ENCODE peak calls at places on chromosomes 6 and 20, in five cellular contexts. One of them, this sample, is unnamed.
A peak's percentile ranks its signal among the peaks of the same experiment; 100 is the strongest.

GRCh38 chr20:63501818-63502670 is 3.2 kb upstream of the EEF1A2 start:
- DNase-seq in stimulated activated naive B cell treated with anti-CD40 and anti-IgM and Interleukin-4, amounts not matched to agents 10 μg/mL and 1 μg/mL and 100 μg/mL, for 72 hours: no peak
- DNase-seq in GM03348: no peak
- DNase-seq in ovary: no peak
- DNase-seq in HFFc6: peak; percentile 12
- DNase-seq in this sample: no peak

GRCh38 chr6:16318538-16318937 is 80.2 kb downstream of the GMPR start:
- DNase-seq in HFFc6: peak; percentile 85
- DNase-seq in ovary: no peak
- DNase-seq in stimulated activated naive B cell treated with anti-CD40 and anti-IgM and Interleukin-4, amounts not matched to agents 10 μg/mL and 1 μg/mL and 100 μg/mL, for 72 hours: no peak
- DNase-seq in GM03348: peak; percentile 83
- DNase-seq in this sample: peak; percentile 14

GRCh38 chr20:57006411-57007170 is 259.9 kb downstream of the BMP7 start:
- DNase-seq in stimulated activated naive B cell treated with anti-CD40 and anti-IgM and Interleukin-4, amounts not matched to agents 10 μg/mL and 1 μg/mL and 100 μg/mL, for 72 hours: no peak
- DNase-seq in HFFc6: no peak
- DNase-seq in GM03348: no peak
- DNase-seq in ovary: no peak
- DNase-seq in this sample: peak; percentile 26

GRCh38 chr6:129133770-129134192 is 250.8 kb downstream of the LAMA2 start:
- DNase-seq in ovary: peak; percentile 39
- DNase-seq in stimulated activated naive B cell treated with anti-CD40 and anti-IgM and Interleukin-4, amounts not matched to agents 10 μg/mL and 1 μg/mL and 100 μg/mL, for 72 hours: no peak
- DNase-seq in GM03348: no peak
- DNase-seq in HFFc6: no peak
- DNase-seq in this sample: no peak

GRCh38 chr20:24768226-24768625 is 180.8 kb upstream of the CST7 start:
- DNase-seq in GM03348: no peak
- DNase-seq in HFFc6: no peak
- DNase-seq in ovary: no peak
- DNase-seq in stimulated activated naive B cell treated with anti-CD40 and anti-IgM and Interleukin-4, amounts not matched to agents 10 μg/mL and 1 μg/mL and 100 μg/mL, for 72 hours: no peak
- DNase-seq in this sample: peak; percentile 62

GRCh38 chr6:142867988-142868818 is 76.8 kb downstream of the HIVEP2 start:
- DNase-seq in stimulated activated naive B cell treated with anti-CD40 and anti-IgM and Interleukin-4, amounts not matched to agents 10 μg/mL and 1 μg/mL and 100 μg/mL, for 72 hours: no peak
- DNase-seq in GM03348: no peak
- DNase-seq in HFFc6: no peak
- DNase-seq in ovary: no peak
- DNase-seq in this sample: peak; percentile 82

GRCh38 chr6:89117285-89118108 is at the start of gene SRSF12:
- DNase-seq in stimulated activated naive B cell treated with anti-CD40 and anti-IgM and Interleukin-4, amounts not matched to agents 10 μg/mL and 1 μg/mL and 100 μg/mL, for 72 hours: peak; percentile 19
- DNase-seq in ovary: peak; percentile 67
- DNase-seq in GM03348: peak; percentile 83
- DNase-seq in HFFc6: no peak
- DNase-seq in this sample: no peak

GRCh38 chr6:69026243-69026642 is 391.2 kb downstream of the ADGRB3 start:
- DNase-seq in ovary: no peak
- DNase-seq in stimulated activated naive B cell treated with anti-CD40 and anti-IgM and Interleukin-4, amounts not matched to agents 10 μg/mL and 1 μg/mL and 100 μg/mL, for 72 hours: no peak
- DNase-seq in HFFc6: no peak
- DNase-seq in GM03348: no peak
- DNase-seq in this sample: no peak

GRCh38 chr6:166900956-166901607 is 55.3 kb downstream of the RNASET2 start:
- DNase-seq in stimulated activated naive B cell treated with anti-CD40 and anti-IgM and Interleukin-4, amounts not matched to agents 10 μg/mL and 1 μg/mL and 100 μg/mL, for 72 hours: no peak
- DNase-seq in ovary: no peak
- DNase-seq in HFFc6: no peak
- DNase-seq in GM03348: no peak
- DNase-seq in this sample: no peak

GRCh38 chr20:32415494-32415893 is 57.4 kb downstream of the ASXL1 start:
- DNase-seq in stimulated activated naive B cell treated with anti-CD40 and anti-IgM and Interleukin-4, amounts not matched to agents 10 μg/mL and 1 μg/mL and 100 μg/mL, for 72 hours: no peak
- DNase-seq in HFFc6: no peak
- DNase-seq in ovary: no peak
- DNase-seq in GM03348: no peak
- DNase-seq in this sample: no peak

GRCh38 chr6:161439093-161439492 is 165.2 kb upstream of the AGPAT4 start:
- DNase-seq in HFFc6: no peak
- DNase-seq in stimulated activated naive B cell treated with anti-CD40 and anti-IgM and Interleukin-4, amounts not matched to agents 10 μg/mL and 1 μg/mL and 100 μg/mL, for 72 hours: no peak
- DNase-seq in ovary: peak; percentile 63
- DNase-seq in GM03348: peak; percentile 91
- DNase-seq in this sample: peak; percentile 93

GRCh38 chr6:14415452-14415851 is 297.9 kb downstream of the CD83 start:
- DNase-seq in HFFc6: no peak
- DNase-seq in ovary: no peak
- DNase-seq in GM03348: no peak
- DNase-seq in stimulated activated naive B cell treated with anti-CD40 and anti-IgM and Interleukin-4, amounts not matched to agents 10 μg/mL and 1 μg/mL and 100 μg/mL, for 72 hours: no peak
- DNase-seq in this sample: no peak

GRCh38 chr6:140314675-140315074 is 940.2 kb upstream of the CITED2 start:
- DNase-seq in stimulated activated naive B cell treated with anti-CD40 and anti-IgM and Interleukin-4, amounts not matched to agents 10 μg/mL and 1 μg/mL and 100 μg/mL, for 72 hours: no peak
- DNase-seq in HFFc6: no peak
- DNase-seq in ovary: no peak
- DNase-seq in GM03348: no peak
- DNase-seq in this sample: no peak

GRCh38 chr6:40674170-40674569 is 87.0 kb upstream of the LRFN2 start:
- DNase-seq in HFFc6: no peak
- DNase-seq in stimulated activated naive B cell treated with anti-CD40 and anti-IgM and Interleukin-4, amounts not matched to agents 10 μg/mL and 1 μg/mL and 100 μg/mL, for 72 hours: no peak
- DNase-seq in GM03348: no peak
- DNase-seq in ovary: no peak
- DNase-seq in this sample: no peak

GRCh38 chr20:31551163-31551562 is 36.9 kb downstream of the HM13 start:
- DNase-seq in stimulated activated naive B cell treated with anti-CD40 and anti-IgM and Interleukin-4, amounts not matched to agents 10 μg/mL and 1 μg/mL and 100 μg/mL, for 72 hours: no peak
- DNase-seq in HFFc6: no peak
- DNase-seq in GM03348: no peak
- DNase-seq in ovary: no peak
- DNase-seq in this sample: no peak

GRCh38 chr20:12063106-12063505 is 145.4 kb downstream of the BTBD3 start:
- DNase-seq in HFFc6: no peak
- DNase-seq in ovary: no peak
- DNase-seq in stimulated activated naive B cell treated with anti-CD40 and anti-IgM and Interleukin-4, amounts not matched to agents 10 μg/mL and 1 μg/mL and 100 μg/mL, for 72 hours: no peak
- DNase-seq in GM03348: no peak
- DNase-seq in this sample: no peak

GRCh38 chr20:41135187-41135887 is 2.0 kb upstream of the PLCG1 start:
- DNase-seq in GM03348: peak; percentile 22
- DNase-seq in stimulated activated naive B cell treated with anti-CD40 and anti-IgM and Interleukin-4, amounts not matched to agents 10 μg/mL and 1 μg/mL and 100 μg/mL, for 72 hours: peak; percentile 35
- DNase-seq in ovary: no peak
- DNase-seq in HFFc6: no peak
- DNase-seq in this sample: no peak

GRCh38 chr6:90083891-90084290 is 189.6 kb downstream of the GJA10 start:
- DNase-seq in HFFc6: no peak
- DNase-seq in ovary: no peak
- DNase-seq in stimulated activated naive B cell treated with anti-CD40 and anti-IgM and Interleukin-4, amounts not matched to agents 10 μg/mL and 1 μg/mL and 100 μg/mL, for 72 hours: peak; percentile 65
- DNase-seq in GM03348: no peak
- DNase-seq in this sample: no peak

GRCh38 chr20:47502801-47503239 is 1.1 kb downstream of the NCOA3 start:
- DNase-seq in ovary: no peak
- DNase-seq in GM03348: peak; percentile 47
- DNase-seq in HFFc6: peak; percentile 33
- DNase-seq in stimulated activated naive B cell treated with anti-CD40 and anti-IgM and Interleukin-4, amounts not matched to agents 10 μg/mL and 1 μg/mL and 100 μg/mL, for 72 hours: no peak
- DNase-seq in this sample: no peak

GRCh38 chr6:158869010-158869603 is 49.9 kb upstream of the EZR start:
- DNase-seq in ovary: no peak
- DNase-seq in stimulated activated naive B cell treated with anti-CD40 and anti-IgM and Interleukin-4, amounts not matched to agents 10 μg/mL and 1 μg/mL and 100 μg/mL, for 72 hours: no peak
- DNase-seq in HFFc6: no peak
- DNase-seq in GM03348: no peak
- DNase-seq in this sample: peak; percentile 67

GRCh38 chr6:155530219-155530834 is 74.7 kb upstream of the NOX3 start:
- DNase-seq in ovary: no peak
- DNase-seq in HFFc6: peak; percentile 51
- DNase-seq in stimulated activated naive B cell treated with anti-CD40 and anti-IgM and Interleukin-4, amounts not matched to agents 10 μg/mL and 1 μg/mL and 100 μg/mL, for 72 hours: no peak
- DNase-seq in GM03348: peak; percentile 63
- DNase-seq in this sample: no peak

GRCh38 chr20:57940376-57940775 is 230.6 kb upstream of the PMEPA1 start:
- DNase-seq in HFFc6: no peak
- DNase-seq in ovary: no peak
- DNase-seq in GM03348: no peak
- DNase-seq in stimulated activated naive B cell treated with anti-CD40 and anti-IgM and Interleukin-4, amounts not matched to agents 10 μg/mL and 1 μg/mL and 100 μg/mL, for 72 hours: no peak
- DNase-seq in this sample: no peak

GRCh38 chr6:37547564-37548061 is 47.9 kb upstream of the CCDC167 start:
- DNase-seq in stimulated activated naive B cell treated with anti-CD40 and anti-IgM and Interleukin-4, amounts not matched to agents 10 μg/mL and 1 μg/mL and 100 μg/mL, for 72 hours: no peak
- DNase-seq in GM03348: no peak
- DNase-seq in HFFc6: peak; percentile 34
- DNase-seq in ovary: no peak
- DNase-seq in this sample: peak; percentile 81

GRCh38 chr6:684831-685636 is 7.9 kb downstream of the EXOC2 start:
- DNase-seq in stimulated activated naive B cell treated with anti-CD40 and anti-IgM and Interleukin-4, amounts not matched to agents 10 μg/mL and 1 μg/mL and 100 μg/mL, for 72 hours: no peak
- DNase-seq in GM03348: peak; percentile 24
- DNase-seq in ovary: no peak
- DNase-seq in HFFc6: peak; percentile 10
- DNase-seq in this sample: peak; percentile 24

GRCh38 chr20:16284385-16285100 is 288.7 kb downstream of the KIF16B start:
- DNase-seq in stimulated activated naive B cell treated with anti-CD40 and anti-IgM and Interleukin-4, amounts not matched to agents 10 μg/mL and 1 μg/mL and 100 μg/mL, for 72 hours: no peak
- DNase-seq in HFFc6: no peak
- DNase-seq in ovary: no peak
- DNase-seq in GM03348: no peak
- DNase-seq in this sample: no peak

GRCh38 chr6:2481307-2481706 is 235.9 kb upstream of the GMDS start:
- DNase-seq in ovary: no peak
- DNase-seq in HFFc6: no peak
- DNase-seq in GM03348: no peak
- DNase-seq in stimulated activated naive B cell treated with anti-CD40 and anti-IgM and Interleukin-4, amounts not matched to agents 10 μg/mL and 1 μg/mL and 100 μg/mL, for 72 hours: no peak
- DNase-seq in this sample: no peak

GRCh38 chr6:88360203-88360797 is 194.2 kb upstream of the CNR1 start:
- DNase-seq in GM03348: peak; percentile 44
- DNase-seq in ovary: no peak
- DNase-seq in stimulated activated naive B cell treated with anti-CD40 and anti-IgM and Interleukin-4, amounts not matched to agents 10 μg/mL and 1 μg/mL and 100 μg/mL, for 72 hours: no peak
- DNase-seq in HFFc6: peak; percentile 28
- DNase-seq in this sample: peak; percentile 74

GRCh38 chr20:62066339-62066982 is 780 bp upstream of the TAF4 start:
- DNase-seq in GM03348: peak; percentile 29
- DNase-seq in stimulated activated naive B cell treated with anti-CD40 and anti-IgM and Interleukin-4, amounts not matched to agents 10 μg/mL and 1 μg/mL and 100 μg/mL, for 72 hours: peak; percentile 27
- DNase-seq in HFFc6: no peak
- DNase-seq in ovary: peak; percentile 68
- DNase-seq in this sample: peak; percentile 8

GRCh38 chr6:30647039-30647801 is at the start of gene C6orf136:
- DNase-seq in GM03348: peak; percentile 89
- DNase-seq in ovary: peak; percentile 80
- DNase-seq in stimulated activated naive B cell treated with anti-CD40 and anti-IgM and Interleukin-4, amounts not matched to agents 10 μg/mL and 1 μg/mL and 100 μg/mL, for 72 hours: peak; percentile 85
- DNase-seq in HFFc6: no peak
- DNase-seq in this sample: peak; percentile 82

GRCh38 chr20:32007787-32008616 is 2.2 kb upstream of the CCM2L start:
- DNase-seq in ovary: no peak
- DNase-seq in HFFc6: no peak
- DNase-seq in stimulated activated naive B cell treated with anti-CD40 and anti-IgM and Interleukin-4, amounts not matched to agents 10 μg/mL and 1 μg/mL and 100 μg/mL, for 72 hours: no peak
- DNase-seq in GM03348: no peak
- DNase-seq in this sample: peak; percentile 63

GRCh38 chr20:49853640-49854039 is 41.0 kb downstream of the SLC9A8 start:
- DNase-seq in HFFc6: peak; percentile 69
- DNase-seq in stimulated activated naive B cell treated with anti-CD40 and anti-IgM and Interleukin-4, amounts not matched to agents 10 μg/mL and 1 μg/mL and 100 μg/mL, for 72 hours: no peak
- DNase-seq in ovary: no peak
- DNase-seq in GM03348: peak; percentile 33
- DNase-seq in this sample: peak; percentile 73

GRCh38 chr6:63351995-63352586 is 32.3 kb upstream of the LGSN start:
- DNase-seq in HFFc6: peak; percentile 68
- DNase-seq in stimulated activated naive B cell treated with anti-CD40 and anti-IgM and Interleukin-4, amounts not matched to agents 10 μg/mL and 1 μg/mL and 100 μg/mL, for 72 hours: no peak
- DNase-seq in ovary: no peak
- DNase-seq in GM03348: peak; percentile 46
- DNase-seq in this sample: peak; percentile 6

GRCh38 chr20:44460795-44461141 is 14.9 kb upstream of the TTPAL start:
- DNase-seq in HFFc6: peak; percentile 20
- DNase-seq in stimulated activated naive B cell treated with anti-CD40 and anti-IgM and Interleukin-4, amounts not matched to agents 10 μg/mL and 1 μg/mL and 100 μg/mL, for 72 hours: no peak
- DNase-seq in GM03348: peak; percentile 56
- DNase-seq in ovary: no peak
- DNase-seq in this sample: peak; percentile 22

GRCh38 chr20:10660661-10661060 is 13.1 kb downstream of the JAG1 start:
- DNase-seq in stimulated activated naive B cell treated with anti-CD40 and anti-IgM and Interleukin-4, amounts not matched to agents 10 μg/mL and 1 μg/mL and 100 μg/mL, for 72 hours: no peak
- DNase-seq in ovary: no peak
- DNase-seq in HFFc6: no peak
- DNase-seq in GM03348: no peak
- DNase-seq in this sample: no peak

GRCh38 chr6:52725133-52725529 is 38.1 kb downstream of the GSTA2 start:
- DNase-seq in GM03348: peak; percentile 11
- DNase-seq in ovary: no peak
- DNase-seq in stimulated activated naive B cell treated with anti-CD40 and anti-IgM and Interleukin-4, amounts not matched to agents 10 μg/mL and 1 μg/mL and 100 μg/mL, for 72 hours: no peak
- DNase-seq in HFFc6: peak; percentile 10
- DNase-seq in this sample: no peak

GRCh38 chr6:3620937-3621336 is 130.6 kb downstream of the PXDC1 start:
- DNase-seq in GM03348: no peak
- DNase-seq in HFFc6: no peak
- DNase-seq in ovary: no peak
- DNase-seq in stimulated activated naive B cell treated with anti-CD40 and anti-IgM and Interleukin-4, amounts not matched to agents 10 μg/mL and 1 μg/mL and 100 μg/mL, for 72 hours: no peak
- DNase-seq in this sample: no peak

GRCh38 chr6:28167068-28167467 is 25.4 kb downstream of the ZKSCAN8 start:
- DNase-seq in HFFc6: peak; percentile 96
- DNase-seq in stimulated activated naive B cell treated with anti-CD40 and anti-IgM and Interleukin-4, amounts not matched to agents 10 μg/mL and 1 μg/mL and 100 μg/mL, for 72 hours: no peak
- DNase-seq in GM03348: peak; percentile 22
- DNase-seq in ovary: no peak
- DNase-seq in this sample: peak; percentile 79

GRCh38 chr6:16758163-16758975 is 2.9 kb downstream of the ATXN1 start:
- DNase-seq in GM03348: no peak
- DNase-seq in ovary: no peak
- DNase-seq in stimulated activated naive B cell treated with anti-CD40 and anti-IgM and Interleukin-4, amounts not matched to agents 10 μg/mL and 1 μg/mL and 100 μg/mL, for 72 hours: no peak
- DNase-seq in HFFc6: no peak
- DNase-seq in this sample: no peak